ENCODE peak calls at places on chromosome 15, in four cellular contexts. B is GM12878, M is K562, A is H1. O is an unnamed sample.

GRCh38 chr15:62068787-62069170 is 2.0 kb downstream of the C2CD4A start:
- DNase-seq in B (no peak), M (no peak), A (no peak), O (peak; percentile 29)

GRCh38 chr15:58361291-58361759 is 70.5 kb upstream of the LIPC start:
- DNase-seq in M (no peak), A (no peak), B (no peak), O (no peak)

GRCh38 chr15:22974745-22975144 is 5.4 kb downstream of the CYFIP1 start:
- DNase-seq in B (no peak), A (no peak), M (no peak), O (no peak)

GRCh38 chr15:40063563-40064011 is 24.6 kb upstream of the SRP14 start:
- DNase-seq in A (no peak), B (no peak), M (no peak), O (no peak)

GRCh38 chr15:71357357-71357756 is 242.1 kb downstream of the THSD4 start:
- DNase-seq in M (no peak), A (no peak), B (no peak), O (peak; percentile 28)

GRCh38 chr15:48945386-48945785 is 18.3 kb downstream of the SHC4 start:
- DNase-seq in B (no peak), M (no peak), A (no peak), O (no peak)

GRCh38 chr15:29377141-29377540 is 107.5 kb upstream of the NSMCE3 start:
- DNase-seq in A (no peak), B (no peak), M (no peak), O (no peak)

GRCh38 chr15:30885814-30886213 is 17.9 kb upstream of the FAN1 start:
- DNase-seq in M (peak; percentile 17), B (no peak), A (no peak), O (no peak)

GRCh38 chr15:43410572-43411214 is 39.8 kb downstream of the TUBGCP4 start:
- DNase-seq in M (peak; percentile 72), A (no peak), B (no peak), O (no peak)

GRCh38 chr15:68354923-68355322 is 77.0 kb downstream of the ITGA11 start:
- DNase-seq in M (peak; percentile 21), A (no peak), B (no peak), O (no peak)

GRCh38 chr15:39919740-39920509 is at the start of gene GPR176:
- DNase-seq in M (no peak), A (no peak), B (no peak), O (peak; percentile 87)

GRCh38 chr15:61659571-61660190 is 400.6 kb downstream of the VPS13C start:
- DNase-seq in B (no peak), M (no peak), A (no peak), O (no peak)

GRCh38 chr15:100002091-100002620 is 268.9 kb upstream of the LYSMD4 start:
- DNase-seq in B (no peak), A (no peak), M (no peak), O (no peak)

GRCh38 chr15:55282284-55282833 is 7.3 kb downstream of the RAB27A start:
- DNase-seq in M (peak; percentile 75), B (no peak), A (no peak), O (peak; percentile 46)

GRCh38 chr15:83850015-83850414 is 196.1 kb downstream of the ADAMTSL3 start:
- DNase-seq in M (no peak), A (no peak), B (no peak), O (no peak)

GRCh38 chr15:92882697-92883642 is 17.2 kb upstream of the CHD2 start:
- DNase-seq in M (no peak), B (no peak), A (no peak), O (peak; percentile 65)

GRCh38 chr15:77731067-77731466 is 98.4 kb upstream of the LINGO1 start:
- DNase-seq in A (no peak), B (no peak), M (no peak), O (no peak)

GRCh38 chr15:40695469-40695910 is 516 bp downstream of the RAD51 start:
- DNase-seq in M (peak; percentile 60), A (no peak), B (no peak), O (no peak)

GRCh38 chr15:101439920-101440319 is 49.6 kb downstream of the PCSK6 start:
- DNase-seq in M (no peak), B (no peak), A (no peak), O (no peak)

GRCh38 chr15:77387355-77388105 is 32.4 kb downstream of the PEAK1 start:
- DNase-seq in A (no peak), M (no peak), B (no peak), O (no peak)

GRCh38 chr15:67792250-67792942 is 32.9 kb upstream of the SKOR1 start:
- DNase-seq in A (no peak), B (no peak), M (no peak), O (no peak)

GRCh38 chr15:65067645-65068416 is at the start of gene RASL12:
- DNase-seq in B (no peak), A (no peak), M (no peak), O (peak; percentile 81)

GRCh38 chr15:82572986-82573385 is 32.7 kb upstream of the RPS17 start:
- DNase-seq in M (peak; percentile 14), A (no peak), B (no peak), O (peak; percentile 19)

GRCh38 chr15:79172801-79173460 is 82.4 kb upstream of the RASGRF1 start:
- DNase-seq in M (no peak), A (no peak), B (no peak), O (no peak)

GRCh38 chr15:72562878-72563277 is 88.7 kb downstream of the ARIH1 start:
- DNase-seq in A (no peak), B (no peak), M (no peak), O (no peak)

GRCh38 chr15:41603941-41604660 is 45.1 kb downstream of the TYRO3 start:
- DNase-seq in B (no peak), M (peak; percentile 64), A (peak; percentile 54), O (peak; percentile 84)

GRCh38 chr15:55917881-55918296 is 75.5 kb downstream of the NEDD4 start:
- DNase-seq in A (no peak), M (peak; percentile 28), B (no peak), O (peak; percentile 23)

GRCh38 chr15:41429003-41429890 is 12.4 kb downstream of the RTF1 start:
- DNase-seq in B (peak; percentile 65), A (no peak), M (no peak), O (no peak)

GRCh38 chr15:70308011-70308761 is 210.5 kb upstream of the TLE3 start:
- DNase-seq in A (no peak), B (peak; percentile 47), M (peak; percentile 10), O (no peak)

GRCh38 chr15:89171136-89172072 is 50.0 kb downstream of the RLBP1 start:
- DNase-seq in B (no peak), M (peak; percentile 67), A (peak; percentile 44), O (peak; percentile 60)
- TF ChIP-seq NRF1 in B (no peak), M (no peak), A (no peak), O (no peak)

GRCh38 chr15:84969257-84969656 is 12.4 kb upstream of the PDE8A start:
- DNase-seq in A (no peak), B (no peak), M (no peak), O (no peak)
- TF ChIP-seq USF2 in A (no peak), B (no peak), M (no peak), O (no peak)

GRCh38 chr15:91021516-91022074 is 799 bp downstream of the VPS33B start:
- DNase-seq in A (no peak), M (no peak), B (no peak), O (peak; percentile 61)
- TF ChIP-seq NRF1 in A (no peak), M (no peak), B (no peak), O (no peak)

GRCh38 chr15:25790003-25790660 is 73.0 kb downstream of the ATP10A start:
- DNase-seq in A (no peak), B (no peak), M (no peak), O (no peak)

GRCh38 chr15:25789206-25789605 is 73.9 kb downstream of the ATP10A start:
- DNase-seq in A (no peak), B (no peak), M (no peak), O (no peak)

GRCh38 chr15:25789616-25790002 is 73.5 kb downstream of the ATP10A start:
- DNase-seq in A (no peak), M (no peak), B (no peak), O (no peak)

GRCh38 chr15:25793354-25794050 is 69.6 kb downstream of the ATP10A start:
- DNase-seq in B (peak; percentile 69), M (no peak), A (no peak), O (no peak)

GRCh38 chr15:25792128-25792527 is 71.0 kb downstream of the ATP10A start:
- DNase-seq in A (no peak), M (no peak), B (no peak), O (no peak)
- TF ChIP-seq USF2 in A (no peak), M (no peak), B (no peak), O (no peak)

GRCh38 chr15:73927476-73928240 is 1.4 kb downstream of the LOXL1 start:
- DNase-seq in A (no peak), M (peak; percentile 17), B (no peak), O (peak; percentile 73)

GRCh38 chr15:73927003-73927475 is 777 bp downstream of the LOXL1 start:
- DNase-seq in A (no peak), B (no peak), M (no peak), O (no peak)

GRCh38 chr15:73928241-73928579 is 1.9 kb downstream of the LOXL1 start:
- DNase-seq in M (no peak), B (no peak), A (no peak), O (no peak)

GRCh38 chr15:73924258-73924921 is 1.9 kb upstream of the LOXL1 start:
- DNase-seq in A (no peak), B (no peak), M (no peak), O (no peak)

GRCh38 chr15:73926191-73927002 is at the start of gene LOXL1:
- DNase-seq in B (no peak), A (no peak), M (peak; percentile 28), O (no peak)
- TF ChIP-seq NRF1 in B (no peak), A (no peak), M (no peak), O (no peak)

DNA sequence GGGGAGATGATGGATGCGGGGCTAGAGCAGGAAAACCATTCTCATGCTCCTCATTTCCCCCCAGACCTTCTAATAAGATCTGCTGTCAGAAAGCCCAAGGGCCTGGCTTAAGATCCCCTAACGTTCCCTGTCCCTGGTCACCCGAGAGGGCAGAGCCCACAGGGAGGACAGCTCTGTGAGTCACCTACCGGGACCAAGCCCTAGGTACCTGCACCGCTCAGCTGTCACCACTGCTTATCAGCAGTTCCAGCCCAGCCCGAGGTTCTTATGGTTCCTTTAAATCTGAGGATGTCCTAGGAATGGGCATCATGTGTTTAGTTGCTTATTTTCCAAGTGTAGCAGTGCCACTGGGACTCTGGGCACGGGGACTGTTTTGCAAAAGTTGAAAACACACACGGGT is 53.0 kb downstream of the ATP10A start:
- DNase-seq in A (no peak), B (no peak), M (no peak), O (no peak)
- TF ChIP-seq USF2 in A (no peak), B (no peak), M (no peak), O (no peak)

GRCh38 chr15:74383695-74384565 is 16.5 kb upstream of the CYP11A1 start:
- DNase-seq in A (no peak), B (peak; percentile 93), M (peak; percentile 63), O (no peak)
- TF ChIP-seq NRF1 in A (no peak), B (no peak), M (no peak), O (no peak)

GRCh38 chr15:75170711-75171341 is 30.9 kb upstream of the C15orf39 start:
- DNase-seq in M (no peak), A (no peak), B (no peak), O (no peak)

GRCh38 chr15:75174102-75174501 is 27.6 kb upstream of the C15orf39 start:
- DNase-seq in M (no peak), A (no peak), B (no peak), O (no peak)

GRCh38 chr15:75171408-75171807 is 30.3 kb upstream of the C15orf39 start:
- DNase-seq in B (peak; percentile 30), A (no peak), M (no peak), O (no peak)

GRCh38 chr15:75170203-75170602 is 31.5 kb upstream of the C15orf39 start:
- DNase-seq in A (no peak), B (no peak), M (no peak), O (no peak)

GRCh38 chr15:75172168-75172841 is 29.4 kb upstream of the C15orf39 start:
- DNase-seq in B (no peak), A (no peak), M (no peak), O (no peak)
- TF ChIP-seq USF2 in B (no peak), A (no peak), M (no peak), O (no peak)